ENCODE peak calls at places on chromosomes 5 and 9, in five cellular contexts. G, X, P, S and V are unnamed samples.

GRCh38 chr5:108193021-108193795 is 188.7 kb downstream of the FBXL17 start:
- DNase-seq in S (no peak), P (no peak), X (no peak), G (peak), V (no peak)

GRCh38 chr9:124320062-124320973 is 62.6 kb downstream of the NEK6 start:
- DNase-seq in X (peak), S (peak), G (peak), P (peak), V (no peak)

GRCh38 chr9:116308070-116308469 is 154.5 kb downstream of the PAPPA start:
- DNase-seq in P (no peak), X (no peak), G (no peak), S (no peak), V (no peak)

GRCh38 chr9:3343671-3344070 is 182.1 kb downstream of the RFX3 start:
- DNase-seq in P (no peak), X (no peak), S (no peak), G (no peak), V (no peak)

GRCh38 chr9:33263936-33264472 is 504 bp downstream of the BAG1 start:
- DNase-seq in S (peak), G (peak), P (no peak), X (peak), V (no peak)

GRCh38 chr9:75448281-75448680 is 360.0 kb downstream of the OSTF1 start:
- DNase-seq in P (no peak), G (no peak), X (no peak), S (no peak), V (no peak)

GRCh38 chr9:105475302-105475701 is 27.5 kb downstream of the FSD1L start:
- DNase-seq in G (peak), X (peak), S (no peak), P (no peak), V (no peak)

GRCh38 chr5:7828269-7828668 is 22.7 kb downstream of the CFAP90 start:
- DNase-seq in P (no peak), X (no peak), G (no peak), S (no peak), V (no peak)